ENCODE peak calls at places on chromosomes 7 and 10, in nine cellular contexts. O, U, M, J, X, Q, Y, K and N are unnamed samples.

GRCh38 chr10:123136806-123137642 is 1.3 kb downstream of the HMX3 start:
- DNase-seq in X (no peak), Y (no peak), O (no peak), U (no peak), Q (no peak), K (no peak), J (no peak), M (no peak), N (no peak)

GRCh38 chr10:72076756-72077155 is 11.6 kb downstream of the SPOCK2 start:
- DNase-seq in K (no peak), J (no peak), M (no peak), U (no peak), X (peak), Q (no peak), Y (no peak), O (no peak), N (peak)

GRCh38 chr7:119515962-119516361 is 757.0 kb upstream of the KCND2 start:
- DNase-seq in O (no peak), Y (no peak), M (no peak), J (no peak), U (no peak), X (no peak), Q (no peak), K (no peak), N (no peak)

GRCh38 chr7:3482147-3482921 is 181.3 kb downstream of the SDK1 start:
- DNase-seq in Y (peak), M (no peak), Q (no peak), O (no peak), J (peak), X (peak), U (peak), K (no peak), N (no peak)

GRCh38 chr10:5508161-5508604 is 8.8 kb upstream of the CALML5 start:
- DNase-seq in K (no peak), O (no peak), M (no peak), J (no peak), Q (no peak), Y (no peak), U (no peak), X (no peak), N (no peak)

GRCh38 chr10:79162861-79163662 is 94.3 kb downstream of the ZMIZ1 start:
- DNase-seq in U (no peak), J (no peak), Y (no peak), Q (no peak), K (no peak), O (no peak), X (no peak), M (no peak), N (no peak)

GRCh38 chr10:102408728-102409603 is 9.6 kb downstream of the PSD start:
- DNase-seq in K (peak), J (peak), U (no peak), O (no peak), X (peak), M (peak), Q (no peak), Y (no peak), N (peak)

GRCh38 chr7:121879544-121879943 is 6.6 kb downstream of the PTPRZ1 start:
- DNase-seq in U (no peak), J (no peak), Q (no peak), M (no peak), Y (no peak), X (no peak), K (no peak), O (no peak), N (no peak)

GRCh38 chr7:12943781-12944180 is 256.3 kb downstream of the ARL4A start:
- DNase-seq in M (no peak), Y (no peak), J (no peak), K (no peak), Q (no peak), U (no peak), O (no peak), X (no peak), N (no peak)

GRCh38 chr10:15715619-15716227 is 4.0 kb downstream of the ITGA8 start:
- DNase-seq in U (no peak), M (no peak), Y (peak), K (no peak), J (no peak), X (peak), Q (no peak), O (no peak), N (no peak)

GRCh38 chr7:93054975-93055374 is 62.8 kb downstream of the SAMD9 start:
- DNase-seq in J (no peak), M (no peak), Y (no peak), O (no peak), K (no peak), Q (no peak), U (no peak), X (no peak), N (no peak)